ENCODE peak calls at places on chromosomes 5 and 9, in six cellular contexts. P, X, W, Y, T and E are unnamed samples.

GRCh38 chr9:16092142-16092541 is 539.3 kb downstream of the CCDC171 start:
- DNase-seq in P (no peak), X (no peak), W (no peak), Y (no peak), T (no peak), E (no peak)

GRCh38 chr5:14305045-14305444 is 161.9 kb downstream of the TRIO start:
- DNase-seq in P (no peak), X (no peak), W (peak; percentile 98), Y (no peak), T (peak; percentile 49), E (peak; percentile 11)

GRCh38 chr5:91222482-91222881 is 160.6 kb downstream of the ARRDC3 start:
- DNase-seq in P (no peak), X (no peak), W (no peak), Y (no peak), T (no peak), E (no peak)

GRCh38 chr5:43019615-43020293 is 20.4 kb downstream of the ANXA2R start:
- DNase-seq in P (peak; percentile 70), X (peak; percentile 93), W (peak; percentile 88), Y (peak; percentile 56), T (no peak), E (no peak)

GRCh38 chr5:154172785-154173184 is 17.7 kb upstream of the GALNT10 start:
- DNase-seq in P (no peak), X (no peak), W (no peak), Y (no peak), T (no peak), E (no peak)

GRCh38 chr5:54176066-54176835 is 134.1 kb downstream of the ARL15 start:
- DNase-seq in P (no peak), X (no peak), W (no peak), Y (no peak), T (no peak), E (no peak)

GRCh38 chr9:127311239-127311741 is 46.7 kb downstream of the GARNL3 start:
- DNase-seq in P (no peak), X (peak; percentile 68), W (no peak), Y (peak; percentile 68), T (no peak), E (no peak)

GRCh38 chr5:109016300-109016699 is 268.6 kb downstream of the FER start:
- DNase-seq in P (no peak), X (no peak), W (no peak), Y (no peak), T (no peak), E (no peak)

GRCh38 chr5:104739905-104740304 is 1177.3 kb upstream of the NUDT12 start:
- DNase-seq in P (no peak), X (no peak), W (no peak), Y (no peak), T (no peak), E (no peak)

GRCh38 chr5:74442466-74442865 is 198.1 kb downstream of the ENC1 start:
- DNase-seq in P (no peak), X (no peak), W (no peak), Y (no peak), T (no peak), E (no peak)

GRCh38 chr5:43154424-43154823 is 33.7 kb downstream of the ZNF131 start:
- DNase-seq in P (no peak), X (no peak), W (no peak), Y (no peak), T (no peak), E (no peak)

GRCh38 chr9:131271506-131271931 is 4.8 kb downstream of the FAM78A start:
- DNase-seq in P (no peak), X (no peak), W (no peak), Y (no peak), T (no peak), E (no peak)